ENCODE peak calls at places on chromosomes 7 and 10, in six cellular contexts. B, X, L, Y, Z and Q are unnamed samples.

GRCh38 chr10:47378606-47379444 is 5.3 kb downstream of the ZNF488 start:
- DNase-seq in B (no peak), X (no peak), L (no peak), Y (peak; percentile 34), Z (no peak), Q (no peak)

GRCh38 chr10:79052311-79053080 is 16.3 kb upstream of the ZMIZ1 start:
- DNase-seq in B (peak; percentile 47), X (no peak), L (no peak), Y (peak; percentile 69), Z (no peak), Q (peak; percentile 18)

GRCh38 chr10:79424221-79425073 is 21.0 kb downstream of the ZCCHC24 start:
- DNase-seq in B (peak; percentile 86), X (peak; percentile 95), L (no peak), Y (peak; percentile 54), Z (no peak), Q (peak; percentile 69)

GRCh38 chr7:17534348-17534747 is 235.9 kb downstream of the AHR start:
- DNase-seq in B (no peak), X (no peak), L (no peak), Y (no peak), Z (no peak), Q (no peak)

GRCh38 chr7:65731562-65732035 is 141.3 kb upstream of the VKORC1L1 start:
- DNase-seq in B (peak; percentile 37), X (no peak), L (no peak), Y (no peak), Z (peak; percentile 61), Q (no peak)

GRCh38 chr7:41096921-41097320 is 606.0 kb downstream of the INHBA start:
- DNase-seq in B (no peak), X (no peak), L (no peak), Y (no peak), Z (no peak), Q (no peak)

GRCh38 chr7:96342036-96342435 is 20.1 kb upstream of the SLC25A13 start:
- DNase-seq in B (no peak), X (no peak), L (no peak), Y (no peak), Z (no peak), Q (no peak)

GRCh38 chr7:55898287-55898686 is 11.0 kb downstream of the ZNF713 start:
- DNase-seq in B (no peak), X (no peak), L (no peak), Y (no peak), Z (no peak), Q (no peak)

GRCh38 chr10:29804025-29804852 is 169.5 kb upstream of the SVIL start:
- DNase-seq in B (peak; percentile 37), X (peak; percentile 83), L (no peak), Y (no peak), Z (no peak), Q (no peak)

GRCh38 chr10:101578803-101579515 is 9.1 kb downstream of the POLL start:
- DNase-seq in B (no peak), X (no peak), L (no peak), Y (no peak), Z (no peak), Q (no peak)

GRCh38 chr7:157472311-157473050 is 135.7 kb downstream of the DNAJB6 start:
- DNase-seq in B (peak; percentile 15), X (no peak), L (no peak), Y (peak; percentile 61), Z (no peak), Q (no peak)

GRCh38 chr10:36538945-36539586 is 586.3 kb upstream of the ANKRD30A start:
- DNase-seq in B (peak; percentile 37), X (no peak), L (no peak), Y (no peak), Z (no peak), Q (no peak)

GRCh38 chr10:5556576-5556975 is 31.8 kb downstream of the CALML3 start:
- DNase-seq in B (peak; percentile 9), X (no peak), L (no peak), Y (peak; percentile 45), Z (no peak), Q (no peak)

DNA sequence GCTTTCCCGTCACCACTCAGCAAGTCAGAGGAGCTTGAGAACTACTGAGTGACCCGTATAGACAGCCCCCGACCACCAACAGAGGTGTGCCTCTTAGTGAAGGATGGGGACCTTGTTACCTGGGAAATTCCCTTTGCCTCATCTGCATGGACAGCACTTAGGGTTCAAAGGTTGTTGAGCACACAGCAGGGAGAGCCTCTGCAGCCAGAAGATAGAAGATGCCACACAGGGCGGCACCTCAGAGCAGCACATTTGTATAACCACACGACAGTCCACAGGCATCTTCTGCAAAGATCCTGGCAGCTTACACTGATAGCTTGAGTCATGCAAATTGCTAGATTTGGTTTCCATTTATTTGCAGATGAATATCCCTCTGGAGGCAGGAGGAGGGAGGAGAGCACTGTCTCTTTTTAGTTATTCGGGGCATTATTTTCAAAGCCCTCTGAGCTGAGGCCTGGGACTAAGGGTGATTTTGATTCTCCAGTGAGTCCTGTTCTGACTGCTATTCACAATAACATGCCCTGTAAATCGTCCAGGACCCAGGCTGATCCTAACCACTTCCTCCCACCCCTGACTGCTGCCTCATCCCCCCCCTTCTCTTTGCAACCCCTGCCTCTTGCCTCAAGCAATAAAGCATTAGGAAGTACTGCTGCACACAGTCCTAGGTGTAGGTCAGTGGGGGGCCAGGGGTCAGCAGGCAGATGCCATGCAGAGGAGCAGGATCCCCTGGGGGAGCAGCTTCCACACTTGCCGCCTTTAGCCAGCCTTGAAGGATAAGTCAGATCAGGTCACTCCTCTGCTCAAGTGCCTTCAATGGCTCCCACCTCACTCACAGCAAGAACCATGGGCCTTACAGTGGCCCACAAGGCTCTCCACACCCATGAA is 24.6 kb upstream of the INMT start:
- DNase-seq in B (no peak), X (no peak), L (peak; percentile 81), Y (peak; percentile 79), Z (peak; percentile 75), Q (no peak)
- H3K4me3 ChIP-seq in B (peak overlapping the region; percentile 1), X (no peak overlapping the region), L (peak overlapping the region; percentile 70), Y (peak overlapping the region; percentile 56), Z (no peak overlapping the region), Q (no peak overlapping the region)

GRCh38 chr7:5662776-5663175 is 118.7 kb downstream of the RNF216 start:
- DNase-seq in B (no peak), X (peak; percentile 37), L (no peak), Y (no peak), Z (no peak), Q (no peak)
- H3K4me3 ChIP-seq in B (no peak overlapping the region), X (no peak overlapping the region), L (no peak overlapping the region), Y (no peak overlapping the region), Z (no peak overlapping the region), Q (no peak overlapping the region)

DNA sequence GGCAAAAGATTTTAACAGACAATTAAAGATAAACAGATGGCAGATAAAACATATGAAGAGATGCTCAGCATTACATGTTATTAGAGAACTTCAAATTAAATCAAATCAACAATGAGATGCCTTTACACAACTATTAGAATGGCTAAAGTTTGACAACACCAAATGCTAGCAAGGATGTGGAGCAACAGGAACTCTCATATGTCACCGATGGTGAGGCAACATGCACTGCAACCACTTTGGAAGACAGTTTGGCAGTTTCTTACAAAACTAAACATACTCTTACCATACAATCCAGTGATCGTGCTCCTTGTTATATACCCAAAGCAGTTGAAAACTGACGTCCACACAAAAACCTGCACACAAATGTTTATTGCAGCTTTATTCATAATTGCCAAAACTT is 13.7 kb upstream of the ATE1 start:
- DNase-seq in B (no peak), X (no peak), L (no peak), Y (no peak), Z (no peak), Q (no peak)
- H3K4me3 ChIP-seq in B (no peak overlapping the region), X (no peak overlapping the region), L (no peak overlapping the region), Y (no peak overlapping the region), Z (no peak overlapping the region), Q (no peak overlapping the region)

DNA sequence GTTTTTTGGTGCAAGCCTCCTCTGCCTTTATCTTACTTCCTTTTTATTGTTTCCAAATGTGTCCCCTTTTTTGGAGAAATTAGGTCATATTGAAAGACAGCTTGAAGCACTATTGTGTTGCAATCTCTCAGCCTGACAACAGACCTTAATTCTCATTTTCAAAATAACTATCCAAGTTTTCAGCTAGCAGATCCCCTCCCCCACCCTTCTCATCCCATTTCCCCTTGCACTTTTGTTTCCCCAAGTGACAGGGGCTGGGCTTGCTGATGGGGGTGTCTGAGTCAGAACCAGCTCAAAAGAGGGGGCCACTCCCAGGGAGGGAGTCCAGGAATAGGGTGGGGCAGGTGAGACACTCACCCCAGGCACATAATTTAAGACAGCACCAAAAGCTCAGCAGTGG is 75.3 kb downstream of the MKI67 start:
- DNase-seq in B (no peak), X (peak; percentile 39), L (no peak), Y (peak; percentile 69), Z (no peak), Q (no peak)
- H3K4me3 ChIP-seq in B (no peak overlapping the region), X (no peak overlapping the region), L (no peak overlapping the region), Y (peak overlapping the region; percentile 74), Z (no peak overlapping the region), Q (no peak overlapping the region)

DNA sequence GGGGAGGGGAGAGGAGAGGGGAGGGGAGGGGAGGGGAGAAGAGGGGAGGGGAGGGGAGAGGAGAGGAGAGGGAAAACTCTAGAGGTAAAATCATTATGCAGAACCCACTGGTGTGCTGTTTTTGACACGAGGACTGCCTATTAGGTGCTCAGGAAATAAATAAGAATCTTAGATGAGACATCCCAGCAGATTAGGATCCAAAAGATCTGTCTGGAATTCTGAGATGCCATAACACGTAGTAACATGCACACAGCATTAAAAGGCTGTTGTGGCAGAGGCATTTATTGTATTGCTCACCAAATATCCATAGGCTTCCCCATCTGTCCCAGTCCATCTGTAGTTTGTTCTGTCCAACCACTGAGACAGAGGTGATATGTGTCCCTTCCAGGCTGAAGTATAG is 40.8 kb upstream of the KMT2E start:
- DNase-seq in B (no peak), X (no peak), L (no peak), Y (no peak), Z (no peak), Q (no peak)
- H3K4me3 ChIP-seq in B (no peak overlapping the region), X (no peak overlapping the region), L (no peak overlapping the region), Y (no peak overlapping the region), Z (no peak overlapping the region), Q (no peak overlapping the region)

DNA sequence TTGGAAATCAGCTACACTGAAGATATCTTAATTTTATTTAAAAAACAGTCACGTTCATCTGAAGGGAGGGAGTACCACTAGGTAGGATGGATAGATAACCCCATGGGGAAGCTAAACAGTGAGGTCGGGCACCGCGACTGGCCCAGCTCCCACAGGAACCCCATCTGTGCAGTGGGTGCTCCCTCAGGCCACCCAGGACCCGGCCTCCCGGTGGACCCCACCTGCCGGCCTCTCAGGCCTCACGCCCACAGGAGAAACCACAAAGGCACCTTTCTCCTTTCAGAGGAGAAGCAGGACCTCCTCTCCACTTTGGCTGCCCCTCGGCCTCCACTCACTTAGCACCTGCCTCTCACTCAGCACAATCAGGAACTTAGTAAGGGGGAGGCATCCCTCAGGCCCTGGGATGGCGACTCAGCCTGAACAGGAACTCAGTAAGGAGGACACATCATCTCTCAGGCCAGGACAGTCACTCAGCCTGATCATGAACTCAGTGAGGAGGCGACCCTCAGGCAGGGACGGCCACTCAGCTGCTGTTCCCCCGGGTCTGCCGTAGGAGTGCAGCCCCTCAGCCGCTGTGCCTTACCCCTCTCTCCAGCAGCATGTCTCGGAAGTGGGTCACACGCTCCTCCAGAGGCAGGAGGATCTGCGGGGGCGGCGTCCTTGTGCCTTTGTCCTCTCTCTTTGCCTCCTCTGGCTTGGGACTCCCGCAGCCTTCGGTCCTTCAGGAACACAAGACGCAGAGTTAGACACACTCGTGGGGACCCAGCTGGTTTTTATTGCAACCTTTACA is 195.1 kb downstream of the TCERG1L start:
- DNase-seq in B (no peak), X (no peak), L (no peak), Y (no peak), Z (no peak), Q (no peak)
- H3K4me3 ChIP-seq in B (no peak overlapping the region), X (no peak overlapping the region), L (no peak overlapping the region), Y (no peak overlapping the region), Z (no peak overlapping the region), Q (no peak overlapping the region)